ENCODE peak calls at places on chromosome 4, in seven cellular contexts. M is Calu3; Q is CD4-positive, alpha-beta T cell; R is fibroblast of mammary gland; P is adrenal gland; E is osteoblast; O is GM20000. J is an unnamed sample.

GRCh38 chr4:166501941-166502382 is 628.9 kb downstream of the TLL1 start:
- DNase-seq in E (peak; percentile 1), R (peak; percentile 15), O (peak; percentile 19), Q (no peak), M (no peak), P (peak; percentile 21), J (peak; percentile 19)

GRCh38 chr4:188691811-188692210 is 552.6 kb downstream of the TRIML1 start:
- DNase-seq in O (no peak), P (no peak), R (peak; percentile 39), Q (no peak), M (no peak), E (no peak), J (no peak)

GRCh38 chr4:23737571-23737970 is 152.3 kb downstream of the PPARGC1A start:
- DNase-seq in M (no peak), R (no peak), E (no peak), Q (no peak), P (no peak), O (no peak), J (no peak)

GRCh38 chr4:182688081-182688480 is 229.1 kb downstream of the DCTD start:
- DNase-seq in P (no peak), E (no peak), Q (no peak), M (no peak), O (no peak), R (no peak), J (no peak)

GRCh38 chr4:106985830-106986229 is 50.3 kb downstream of the DKK2 start:
- DNase-seq in P (no peak), R (peak; percentile 39), Q (no peak), M (no peak), E (no peak), O (no peak), J (no peak)

GRCh38 chr4:153426207-153426886 is 39.8 kb upstream of the TMEM131L start:
- DNase-seq in E (peak; percentile 4), Q (no peak), R (no peak), M (no peak), O (no peak), P (no peak), J (no peak)

GRCh38 chr4:16582526-16582925 is 315.9 kb downstream of the LDB2 start:
- DNase-seq in O (no peak), E (no peak), P (no peak), R (no peak), Q (no peak), M (no peak), J (no peak)

GRCh38 chr4:139054791-139055376 is 39.3 kb downstream of the NOCT start:
- DNase-seq in O (no peak), Q (no peak), M (no peak), R (peak; percentile 18), P (no peak), E (no peak), J (no peak)

GRCh38 chr4:112234952-112235609 is 3.5 kb downstream of the AP1AR start:
- DNase-seq in P (peak; percentile 82), R (peak; percentile 94), Q (peak; percentile 47), M (peak; percentile 58), O (peak; percentile 52), E (peak; percentile 90), J (no peak)

GRCh38 chr4:118682928-118683327 is 2.3 kb upstream of the METTL14 start:
- DNase-seq in M (peak; percentile 13), R (peak; percentile 47), P (no peak), E (peak; percentile 84), Q (no peak), O (no peak), J (no peak)

GRCh38 chr4:55162396-55162795 is 37.0 kb upstream of the KDR start:
- DNase-seq in R (no peak), P (no peak), Q (no peak), M (no peak), E (no peak), O (no peak), J (no peak)

GRCh38 chr4:55159851-55160250 is 34.5 kb upstream of the KDR start:
- DNase-seq in M (no peak), O (no peak), R (peak; percentile 49), Q (no peak), P (no peak), E (peak; percentile 77), J (no peak)

GRCh38 chr4:55157559-55158277 is 32.3 kb upstream of the KDR start:
- DNase-seq in O (no peak), M (no peak), P (no peak), Q (no peak), E (no peak), R (no peak), J (no peak)

GRCh38 chr4:55161739-55162138 is 36.3 kb upstream of the KDR start:
- DNase-seq in E (no peak), M (no peak), P (no peak), O (no peak), Q (no peak), R (peak; percentile 25), J (no peak)

GRCh38 chr4:55158957-55159356 is 33.6 kb upstream of the KDR start:
- DNase-seq in R (no peak), P (no peak), O (no peak), M (no peak), E (peak; percentile 27), Q (no peak), J (no peak)
- TF ChIP-seq CTCF in R (peak; percentile 23), P (no peak), O (no peak), M (no peak), E (no peak), Q (no peak), J (no peak)

GRCh38 chr4:9919047-9919446 is 102.2 kb downstream of the SLC2A9 start:
- DNase-seq in P (no peak), E (no peak), O (no peak), Q (no peak), M (no peak), R (no peak), J (no peak)
- TF ChIP-seq CTCF in P (no peak), E (no peak), O (no peak), Q (no peak), M (no peak), R (no peak), J (no peak)

GRCh38 chr4:5461477-5461876 is 246.9 kb downstream of the EVC2 start:
- DNase-seq in P (no peak), M (no peak), E (no peak), Q (no peak), R (no peak), O (no peak), J (no peak)

GRCh38 chr4:5458676-5459075 is 249.7 kb downstream of the EVC2 start:
- DNase-seq in R (no peak), O (no peak), E (no peak), Q (no peak), M (no peak), P (no peak), J (no peak)

GRCh38 chr4:5459236-5459635 is 249.1 kb downstream of the EVC2 start:
- DNase-seq in O (no peak), M (no peak), P (no peak), Q (no peak), R (no peak), E (no peak), J (no peak)

GRCh38 chr4:5462254-5462835 is 246.0 kb downstream of the EVC2 start:
- DNase-seq in O (no peak), P (no peak), Q (no peak), E (no peak), R (no peak), M (no peak), J (no peak)

GRCh38 chr4:5460106-5460801 is 248.1 kb downstream of the EVC2 start:
- DNase-seq in Q (no peak), P (no peak), M (no peak), O (peak; percentile 18), E (peak; percentile 89), R (peak; percentile 23), J (no peak)
- TF ChIP-seq CTCF in Q (no peak), P (no peak), M (no peak), O (peak; percentile 28), E (peak; percentile 71), R (peak; percentile 55), J (peak; percentile 25)

DNA sequence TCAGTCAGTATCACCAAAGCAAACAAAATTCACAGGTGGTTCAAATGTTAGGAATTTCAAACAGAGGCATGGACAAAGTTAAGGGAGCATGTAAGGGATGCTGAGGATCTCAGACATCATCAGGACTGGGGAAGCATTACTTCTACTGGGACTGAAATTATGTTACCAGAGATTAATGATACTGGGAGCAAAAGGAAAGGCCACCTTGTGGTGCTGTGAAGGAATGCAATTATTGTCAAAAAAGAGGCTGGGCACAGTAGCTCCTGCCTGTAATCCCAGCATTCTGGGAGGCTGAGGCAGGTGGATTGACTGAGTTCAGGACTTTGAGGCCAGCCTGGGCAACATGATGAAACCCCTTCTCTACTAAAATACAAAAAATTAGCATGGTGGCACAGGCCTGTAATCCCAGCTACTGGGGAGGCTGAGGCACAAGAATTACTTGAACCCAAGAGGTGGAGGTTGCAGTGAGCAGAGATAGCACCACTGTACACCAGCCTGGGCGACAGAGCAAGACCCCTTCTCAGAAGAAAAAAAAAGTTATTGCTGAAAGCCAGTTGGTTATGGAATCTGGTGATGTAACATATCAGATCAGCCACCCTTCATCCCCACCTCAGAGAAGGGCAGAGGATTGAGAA is 954.3 kb downstream of the PCDH7 start:
- DNase-seq in R (peak; percentile 22), Q (no peak), M (no peak), E (no peak), P (peak; percentile 39), O (no peak), J (no peak)
- TF ChIP-seq CTCF in R (peak; percentile 52), Q (no peak), M (no peak), E (no peak), P (peak; percentile 27), O (no peak), J (peak; percentile 55)

J was measured in mesothelial cell of epicardium.